ENCODE peak calls at places on chromosomes 4 and X, in four cellular contexts. T is K562, O is GM12878, X is HepG2. L is an unnamed sample.

GRCh38 chr4:23945521-23946017 is 55.7 kb upstream of the PPARGC1A start:
- DNase-seq in O (no peak), X (peak; percentile 10), T (no peak), L (no peak)

GRCh38 chr4:89723096-89723495 is 113.9 kb downstream of the SNCA start:
- DNase-seq in X (no peak), O (no peak), T (no peak), L (no peak)

GRCh38 chr4:7429601-7430078 is 5.1 kb downstream of the PSAPL1 start:
- DNase-seq in T (no peak), X (no peak), O (no peak), L (no peak)

GRCh38 chr4:174036111-174036510 is 247.4 kb downstream of the FBXO8 start:
- DNase-seq in X (no peak), T (no peak), O (no peak), L (no peak)

GRCh38 chr4:42398448-42399355 is 1.4 kb downstream of the SHISA3 start:
- DNase-seq in X (no peak), O (no peak), T (no peak), L (no peak)

GRCh38 chr4:7335363-7336066 is 99.2 kb downstream of the PSAPL1 start:
- DNase-seq in T (peak; percentile 58), O (peak; percentile 1), X (peak; percentile 36), L (peak; percentile 69)

GRCh38 chr4:16897991-16898827 is at the start of gene LDB2:
- DNase-seq in X (no peak), T (no peak), O (no peak), L (no peak)

GRCh38 chr4:3483471-3483921 is 20.4 kb downstream of the DOK7 start:
- DNase-seq in O (no peak), X (no peak), T (no peak), L (no peak)

GRCh38 chrX:115047715-115048114 is 30.3 kb upstream of the IL13RA2 start:
- DNase-seq in O (no peak), X (no peak), T (no peak), L (no peak)

GRCh38 chr4:98780111-98780549 is 121.7 kb upstream of the TSPAN5 start:
- DNase-seq in T (peak; percentile 85), O (no peak), X (no peak), L (no peak)

GRCh38 chrX:13179100-13179499 is 134.7 kb upstream of the FAM9C start:
- DNase-seq in T (no peak), O (no peak), X (no peak), L (no peak)

GRCh38 chrX:53160297-53160983 is 64.6 kb downstream of the KDM5C start:
- DNase-seq in O (no peak), X (no peak), T (no peak), L (no peak)

GRCh38 chr4:155761916-155762315 is 3.1 kb downstream of the GUCY1B1 start:
- DNase-seq in O (no peak), T (no peak), X (no peak), L (no peak)

GRCh38 chr4:119841361-119841760 is 212.8 kb upstream of the PDE5A start:
- DNase-seq in O (no peak), X (no peak), T (no peak), L (no peak)

GRCh38 chr4:114040319-114041116 is 61.1 kb upstream of the ARSJ start:
- DNase-seq in X (no peak), O (peak; percentile 36), T (no peak), L (no peak)

GRCh38 chr4:177322156-177322685 is 12.5 kb downstream of the NEIL3 start:
- DNase-seq in X (no peak), O (no peak), T (no peak), L (no peak)

GRCh38 chrX:140141444-140142029 is 176.2 kb upstream of the CXorf66 start:
- DNase-seq in O (peak; percentile 3), X (peak; percentile 8), T (peak; percentile 31), L (peak; percentile 35)

GRCh38 chr4:173990879-173991231 is 292.6 kb downstream of the FBXO8 start:
- DNase-seq in O (no peak), X (no peak), T (peak; percentile 39), L (no peak)

GRCh38 chr4:127048371-127049085 is 584.2 kb upstream of the INTU start:
- DNase-seq in T (no peak), X (no peak), O (no peak), L (no peak)

GRCh38 chr4:113550510-113550909 is 211.0 kb downstream of the CAMK2D start:
- DNase-seq in O (no peak), T (no peak), X (no peak), L (no peak)

GRCh38 chr4:8205749-8206611 is 6.9 kb downstream of the SH3TC1 start:
- DNase-seq in T (no peak), O (no peak), X (no peak), L (no peak)

GRCh38 chrX:107673933-107674479 is 45.7 kb downstream of the PRPS1 start:
- DNase-seq in T (peak; percentile 69), X (no peak), O (peak; percentile 79), L (no peak)

GRCh38 chr4:148441624-148441985 is 609 bp downstream of the NR3C2 start:
- DNase-seq in T (no peak), O (no peak), X (no peak), L (no peak)

GRCh38 chrX:130877892-130878321 is 25.1 kb downstream of the ENOX2 start:
- DNase-seq in X (no peak), O (no peak), T (no peak), L (no peak)

GRCh38 chr4:77002721-77003120 is 53.2 kb downstream of the SEPTIN11 start:
- DNase-seq in X (no peak), O (no peak), T (no peak), L (no peak)

GRCh38 chr4:69930768-69931167 is at the start of gene CSN1S1:
- DNase-seq in O (no peak), T (no peak), X (no peak), L (no peak)

GRCh38 chr4:189940178-189941004 is at the start of gene FRG1:
- DNase-seq in O (peak; percentile 64), X (peak; percentile 88), T (peak; percentile 95), L (peak; percentile 93)

GRCh38 chrX:32842053-32842452 is 369.3 kb downstream of the DMD start:
- DNase-seq in X (no peak), O (no peak), T (no peak), L (no peak)

GRCh38 chr4:3867403-3868100 is 101.4 kb downstream of the ADRA2C start:
- DNase-seq in O (no peak), X (no peak), T (no peak), L (no peak)

GRCh38 chrX:23826653-23827052 is 43.7 kb downstream of the SAT1 start:
- DNase-seq in X (peak; percentile 41), T (no peak), O (no peak), L (no peak)

DNA sequence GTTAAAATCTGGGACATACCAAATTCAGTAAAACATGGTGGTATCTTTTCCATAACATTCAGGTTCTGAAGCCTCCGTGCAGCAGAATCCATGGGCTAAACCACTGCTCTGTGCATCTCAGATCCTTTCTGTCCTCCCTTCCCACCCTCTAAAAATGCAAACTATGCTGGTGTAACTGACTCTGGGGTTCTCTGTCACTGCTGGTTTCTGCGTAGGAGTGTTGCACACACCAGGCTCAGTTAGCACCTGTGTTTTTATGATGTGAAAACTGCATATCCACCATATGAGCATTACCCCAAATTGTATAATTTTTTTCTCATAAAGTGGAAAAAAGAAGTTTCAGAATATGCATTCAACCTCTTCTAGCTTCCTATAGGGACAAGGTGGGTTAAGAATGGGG is 22.4 kb upstream of the IL21 start:
- DNase-seq in X (no peak), O (no peak), T (no peak), L (no peak)
- TF ChIP-seq MYC in X (no peak), O (no peak), T (no peak), L (no peak)

GRCh38 chr4:109702950-109703663 is at the start of gene CASP6:
- DNase-seq in T (peak; percentile 88), X (peak; percentile 36), O (peak; percentile 41), L (peak; percentile 73)
- TF ChIP-seq EP300 in T (no peak), X (no peak), O (peak; percentile 15), L (no peak)

GRCh38 chr4:186695392-186695791 is 28.3 kb downstream of the FAT1 start:
- DNase-seq in O (no peak), T (no peak), X (no peak), L (no peak)

GRCh38 chr4:186693894-186694293 is 29.8 kb downstream of the FAT1 start:
- DNase-seq in X (no peak), T (no peak), O (no peak), L (no peak)

GRCh38 chr4:186691396-186691795 is 32.3 kb downstream of the FAT1 start:
- DNase-seq in X (no peak), T (no peak), O (no peak), L (no peak)

GRCh38 chr4:186689476-186689875 is 34.2 kb downstream of the FAT1 start:
- DNase-seq in O (no peak), T (no peak), X (no peak), L (no peak)

DNA sequence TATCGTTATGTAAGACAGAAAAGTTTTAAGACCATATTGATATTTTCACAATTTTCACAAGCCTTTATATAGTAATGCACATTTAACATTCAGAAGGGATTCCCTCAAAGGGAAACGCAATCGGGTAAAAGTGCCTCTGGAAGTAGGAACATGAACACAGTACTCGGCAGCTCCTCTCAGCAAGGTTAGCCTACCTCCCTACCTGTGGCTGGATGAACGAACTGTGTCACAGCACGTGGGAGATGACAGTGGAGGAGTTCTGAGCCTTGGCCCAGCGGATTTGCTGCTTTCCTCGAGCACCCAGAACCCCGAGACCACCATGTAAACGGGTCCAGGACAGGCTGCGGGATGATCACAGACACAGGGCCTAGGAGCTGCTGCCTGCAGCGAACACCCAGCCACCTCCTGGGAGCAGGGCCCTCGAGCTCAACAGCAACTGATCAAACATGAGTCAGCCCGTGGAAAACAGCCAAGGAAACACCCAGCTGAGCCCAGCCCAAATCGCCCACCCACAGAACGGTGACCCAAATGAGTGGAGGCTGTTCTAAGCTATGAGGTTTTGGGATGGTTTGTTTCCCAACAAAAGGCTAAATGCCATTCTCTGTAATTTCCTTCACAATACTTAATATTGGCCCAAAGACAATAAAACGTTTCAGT is 30.4 kb downstream of the FAT1 start:
- DNase-seq in T (peak; percentile 73), O (no peak), X (no peak), L (peak; percentile 72)
- TF ChIP-seq MYC in T (no peak), O (no peak), X (no peak), L (no peak)

GRCh38 chr4:122017296-122017695 is 65.4 kb upstream of the TRPC3 start:
- DNase-seq in X (no peak), O (no peak), T (no peak), L (no peak)
- TF ChIP-seq EP300 in X (no peak), O (no peak), T (no peak), L (no peak)